ENCODE peak calls at places on chromosomes 3 and 15, in six cellular contexts. F is heart right ventricle, B is cardiac fibroblast, C is fibroblast of pulmonary artery, L is pancreas, A is fibroblast of lung. O is an unnamed sample.

GRCh38 chr15:60773893-60774292 is 295.0 kb upstream of the ICE2 start:
- DNase-seq in F (no peak), B (no peak), C (no peak), L (no peak), A (peak), O (peak)

GRCh38 chr3:48018841-48019240 is 2.6 kb upstream of the MAP4 start:
- DNase-seq in F (no peak), B (peak), C (peak), L (no peak), A (peak), O (peak)

GRCh38 chr3:51709004-51709420 is 2.1 kb downstream of the GRM2 start:
- DNase-seq in F (no peak), B (no peak), C (no peak), L (no peak), A (no peak), O (no peak)

GRCh38 chr3:129312021-129312639 is 33.5 kb downstream of the HMCES start:
- DNase-seq in F (no peak), B (no peak), C (no peak), L (no peak), A (peak), O (peak)

GRCh38 chr3:128906804-128907525 is 27.5 kb downstream of the ACAD9 start:
- DNase-seq in F (no peak), B (no peak), C (no peak), L (no peak), A (no peak), O (no peak)

GRCh38 chr3:64368163-64369025 is 143.1 kb upstream of the PRICKLE2 start:
- DNase-seq in F (no peak), B (no peak), C (no peak), L (no peak), A (no peak), O (no peak)

GRCh38 chr3:60598668-60599067 is 652.6 kb downstream of the FHIT start:
- DNase-seq in F (no peak), B (peak), C (no peak), L (no peak), A (peak), O (peak)

GRCh38 chr3:183449791-183450190 is 21.4 kb upstream of the MCF2L2 start:
- DNase-seq in F (no peak), B (no peak), C (no peak), L (no peak), A (no peak), O (no peak)

GRCh38 chr3:72679540-72680198 is 168.6 kb downstream of the SHQ1 start:
- DNase-seq in F (no peak), B (peak), C (no peak), L (no peak), A (peak), O (peak)

GRCh38 chr3:182909318-182910040 is 70.9 kb downstream of the DCUN1D1 start:
- DNase-seq in F (no peak), B (peak), C (peak), L (no peak), A (peak), O (peak)

GRCh38 chr15:90004671-90005070 is 3.5 kb downstream of the ZNF710 start:
- DNase-seq in F (no peak), B (peak), C (peak), L (no peak), A (peak), O (peak)

GRCh38 chr15:84847382-84847781 is 30.2 kb downstream of the ALPK3 start:
- DNase-seq in F (no peak), B (no peak), C (no peak), L (no peak), A (no peak), O (no peak)

GRCh38 chr3:149654188-149654601 is 3.6 kb downstream of the WWTR1 start:
- DNase-seq in F (no peak), B (peak), C (peak), L (no peak), A (peak), O (peak)

GRCh38 chr3:29922990-29923746 is 642.3 kb downstream of the RBMS3 start:
- DNase-seq in F (no peak), B (peak), C (peak), L (peak), A (peak), O (peak)

GRCh38 chr3:169579086-169579485 is 84.4 kb downstream of the MECOM start:
- DNase-seq in F (no peak), B (no peak), C (no peak), L (no peak), A (no peak), O (no peak)

GRCh38 chr3:40737343-40737742 is 212.6 kb downstream of the ZNF621 start:
- DNase-seq in F (no peak), B (no peak), C (no peak), L (no peak), A (no peak), O (no peak)

GRCh38 chr3:119810018-119810435 is 28.1 kb downstream of the NR1I2 start:
- DNase-seq in F (peak), B (peak), C (peak), L (peak), A (peak), O (peak)

GRCh38 chr15:47991376-47991775 is 129.4 kb upstream of the SLC24A5 start:
- DNase-seq in F (no peak), B (peak), C (peak), L (no peak), A (peak), O (peak)

GRCh38 chr15:100002787-100003536 is 269.7 kb upstream of the LYSMD4 start:
- DNase-seq in F (no peak), B (no peak), C (no peak), L (no peak), A (no peak), O (no peak)

GRCh38 chr3:94360982-94361381 is 298.1 kb downstream of the NSUN3 start:
- DNase-seq in F (peak), B (peak), C (peak), L (no peak), A (peak), O (peak)

GRCh38 chr15:79973445-79974180 is 2.6 kb upstream of the BCL2A1 start:
- DNase-seq in F (no peak), B (no peak), C (no peak), L (no peak), A (no peak), O (no peak)

GRCh38 chr3:41688595-41689380 is 273.1 kb downstream of the ULK4 start:
- DNase-seq in F (no peak), B (peak), C (peak), L (peak), A (peak), O (peak)

GRCh38 chr3:21059409-21059808 is 691.6 kb downstream of the ZNF385D start:
- DNase-seq in F (no peak), B (peak), C (peak), L (no peak), A (peak), O (no peak)

GRCh38 chr3:18247776-18248310 is 177.3 kb downstream of the SATB1 start:
- DNase-seq in F (no peak), B (no peak), C (no peak), L (no peak), A (no peak), O (no peak)

GRCh38 chr3:18245721-18246120 is 179.4 kb downstream of the SATB1 start:
- DNase-seq in F (no peak), B (no peak), C (no peak), L (no peak), A (no peak), O (no peak)

GRCh38 chr3:18249126-18249525 is 176.0 kb downstream of the SATB1 start:
- DNase-seq in F (no peak), B (no peak), C (no peak), L (no peak), A (no peak), O (no peak)

GRCh38 chr3:18241837-18242236 is 183.3 kb downstream of the SATB1 start:
- DNase-seq in F (no peak), B (no peak), C (no peak), L (no peak), A (no peak), O (no peak)

DNA sequence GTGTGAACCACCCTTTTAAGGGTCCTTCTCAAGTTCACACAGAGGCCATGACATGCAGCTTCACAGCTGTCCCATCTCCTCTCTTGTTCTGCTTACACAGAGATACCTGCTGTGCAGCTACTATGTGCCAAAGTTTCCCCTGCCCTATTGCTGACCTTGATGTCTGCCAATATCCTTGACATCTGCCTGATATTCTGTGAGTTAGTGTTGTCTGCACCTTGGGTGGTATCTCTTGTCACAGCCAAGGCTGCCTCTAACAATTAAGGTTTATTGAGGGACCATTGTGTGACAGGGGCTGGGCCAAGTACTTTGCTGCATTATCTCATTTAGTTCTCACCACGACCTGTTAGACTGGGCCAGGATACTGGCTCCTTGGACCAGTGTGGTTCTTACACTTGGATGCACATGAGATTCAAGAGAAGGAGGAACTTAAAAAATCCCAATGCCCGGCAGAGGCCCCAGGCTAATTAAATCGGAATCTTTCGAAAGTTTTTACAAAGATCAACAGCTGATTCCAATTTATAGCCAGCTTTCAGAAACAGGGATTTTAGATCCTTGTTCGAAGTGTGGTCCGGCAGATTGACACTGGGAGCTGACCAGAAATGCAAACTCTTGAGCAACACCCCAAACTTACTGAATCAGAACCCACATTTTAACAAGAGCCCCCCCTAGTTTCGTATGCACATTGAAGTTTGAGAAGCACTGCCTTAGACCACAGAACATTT is 178.6 kb downstream of the SATB1 start:
- DNase-seq in F (no peak), B (no peak), C (no peak), L (no peak), A (no peak), O (peak)
- TF ChIP-seq CTCF in F (no peak), B (no peak), C (no peak), L (no peak), A (no peak), O (no peak)

GRCh38 chr15:63972801-63973200 is 73.5 kb downstream of the DAPK2 start:
- DNase-seq in F (no peak), B (no peak), C (no peak), L (no peak), A (no peak), O (no peak)

GRCh38 chr15:63969652-63970421 is 76.4 kb downstream of the DAPK2 start:
- DNase-seq in F (no peak), B (peak), C (peak), L (peak), A (no peak), O (no peak)

GRCh38 chr15:63971904-63972303 is 74.4 kb downstream of the DAPK2 start:
- DNase-seq in F (no peak), B (no peak), C (no peak), L (no peak), A (no peak), O (no peak)

GRCh38 chr15:63970723-63971426 is 75.4 kb downstream of the DAPK2 start:
- DNase-seq in F (no peak), B (no peak), C (no peak), L (no peak), A (no peak), O (no peak)

GRCh38 chr15:63971427-63971805 is 74.9 kb downstream of the DAPK2 start:
- DNase-seq in F (no peak), B (no peak), C (no peak), L (no peak), A (no peak), O (no peak)
- H3K4me3 ChIP-seq in F (no peak), B (no peak), C (no peak), L (no peak), A (no peak), O (no peak)

GRCh38 chr15:51288143-51289065 is 50.0 kb downstream of the CYP19A1 start:
- DNase-seq in F (no peak), B (peak), C (peak), L (no peak), A (peak), O (no peak)

GRCh38 chr15:51284871-51285270 is 53.5 kb downstream of the CYP19A1 start:
- DNase-seq in F (no peak), B (no peak), C (no peak), L (no peak), A (no peak), O (no peak)

GRCh38 chr15:51283026-51283425 is 55.4 kb downstream of the CYP19A1 start:
- DNase-seq in F (no peak), B (no peak), C (no peak), L (no peak), A (no peak), O (no peak)

GRCh38 chr15:51289290-51289689 is 49.1 kb downstream of the CYP19A1 start:
- DNase-seq in F (no peak), B (no peak), C (no peak), L (no peak), A (no peak), O (no peak)

GRCh38 chr15:51286816-51287215 is 51.6 kb downstream of the CYP19A1 start:
- DNase-seq in F (no peak), B (no peak), C (no peak), L (no peak), A (no peak), O (no peak)
- TF ChIP-seq CTCF in F (peak), B (peak), C (no peak), L (no peak), A (no peak), O (peak)

DNA sequence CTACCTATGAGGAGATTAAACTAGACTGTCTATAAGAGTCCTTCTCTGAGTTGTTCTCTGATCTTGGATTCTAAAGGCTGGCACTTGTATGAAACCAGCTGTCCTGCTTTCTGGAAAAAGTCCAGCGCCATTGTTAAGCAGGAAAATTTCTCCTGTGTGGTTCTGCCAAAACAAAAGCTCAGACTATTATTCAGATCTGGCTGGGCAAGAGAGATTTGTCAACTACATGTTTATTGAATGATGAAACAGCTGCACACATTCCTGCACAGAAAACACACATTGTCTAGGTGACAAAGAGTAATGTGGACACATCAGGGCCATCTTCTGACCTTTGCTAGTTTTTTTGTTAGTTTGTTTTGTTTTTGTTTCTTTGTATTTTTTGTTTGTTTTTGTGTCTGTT is 29.9 kb downstream of the ACP3 start:
- DNase-seq in F (no peak), B (peak), C (peak), L (peak), A (no peak), O (peak)
- H3K4me3 ChIP-seq in F (no peak), B (no peak), C (no peak), L (no peak), A (no peak), O (no peak)

O was measured in fibroblast of mammary gland.